ENCODE peak calls at places on chromosomes 12 and 14, in four cellular contexts. T is psoas muscle, A is SK-N-SH, D is Peyer's patch. K is an unnamed sample.

GRCh38 chr12:84604541-84604940 is 308.1 kb downstream of the SLC6A15 start:
- DNase-seq in T (no peak), A (no peak), D (no peak), K (no peak)

GRCh38 chr14:35231207-35231755 is 60.9 kb upstream of the PSMA6 start:
- DNase-seq in T (no peak), A (no peak), D (no peak), K (no peak)

GRCh38 chr12:11875414-11875935 is 195.3 kb upstream of the BCL2L14 start:
- DNase-seq in T (no peak), A (no peak), D (no peak), K (no peak)

GRCh38 chr14:90426663-90427062 is 29.8 kb downstream of the CALM1 start:
- DNase-seq in T (peak; percentile 66), A (peak; percentile 60), D (no peak), K (no peak)

GRCh38 chr14:65095633-65096205 is 6.6 kb downstream of the MAX start:
- DNase-seq in T (peak; percentile 74), A (no peak), D (no peak), K (no peak)

GRCh38 chr14:97697772-97698171 is 900.6 kb downstream of the VRK1 start:
- DNase-seq in T (no peak), A (no peak), D (no peak), K (no peak)

GRCh38 chr12:129193263-129193871 is 340.1 kb downstream of the GLT1D1 start:
- DNase-seq in T (no peak), A (peak; percentile 21), D (no peak), K (no peak)

GRCh38 chr12:69633061-69633460 is 22.4 kb upstream of the LRRC10 start:
- DNase-seq in T (no peak), A (no peak), D (no peak), K (no peak)